ENCODE peak calls at places on chromosome 4, in six cellular contexts. N is upper lobe of left lung, B is A549, O is body of pancreas, L is lung, X is IMR-90. E is an unnamed sample. For H3K4me1, the result is how much of the 10 kb centered on the place peaks cover.

GRCh38 chr4:86235549-86235948 is 124.3 kb downstream of the MAPK10 start:
- DNase-seq in N (no peak), B (no peak), O (no peak), L (no peak), X (no peak), E (no peak)

GRCh38 chr4:139643042-139643895 is 22.4 kb upstream of the MGST2 start:
- DNase-seq in N (no peak), B (no peak), O (no peak), L (no peak), X (no peak), E (no peak)

GRCh38 chr4:53863731-53864130 is 200.7 kb downstream of the CHIC2 start:
- DNase-seq in N (no peak), B (no peak), O (no peak), L (no peak), X (no peak), E (no peak)

GRCh38 chr4:8737601-8738279 is 133.9 kb downstream of the HMX1 start:
- DNase-seq in N (peak), B (no peak), O (no peak), L (no peak), X (no peak), E (peak)

GRCh38 chr4:150583287-150584197 is 1.6 kb downstream of the MAB21L2 start:
- DNase-seq in N (peak), B (no peak), O (no peak), L (no peak), X (peak), E (peak)

GRCh38 chr4:153594208-153594607 is 89.9 kb upstream of the TLR2 start:
- DNase-seq in N (no peak), B (no peak), O (no peak), L (no peak), X (peak), E (no peak)

GRCh38 chr4:36399762-36400353 is 118.4 kb downstream of the DTHD1 start:
- DNase-seq in N (no peak), B (no peak), O (peak), L (no peak), X (no peak), E (no peak)

GRCh38 chr4:33606951-33607350 is 2637.4 kb downstream of the ARAP2 start:
- DNase-seq in N (no peak), B (no peak), O (no peak), L (no peak), X (no peak), E (no peak)

GRCh38 chr4:98448923-98449322 is 187.7 kb downstream of the RAP1GDS1 start:
- DNase-seq in N (peak), B (no peak), O (no peak), L (no peak), X (no peak), E (no peak)

GRCh38 chr4:89301902-89302301 is 5.7 kb downstream of the GPRIN3 start:
- DNase-seq in N (no peak), B (no peak), O (no peak), L (no peak), X (no peak), E (no peak)

GRCh38 chr4:151455212-151455611 is 46.2 kb downstream of the FHIP1A start:
- DNase-seq in N (no peak), B (no peak), O (no peak), L (no peak), X (no peak), E (no peak)

GRCh38 chr4:10006604-10007435 is 14.5 kb downstream of the SLC2A9 start:
- DNase-seq in N (peak), B (peak), O (peak), L (peak), X (no peak), E (peak)

GRCh38 chr4:89314291-89314690 is 6.7 kb upstream of the GPRIN3 start:
- DNase-seq in N (no peak), B (no peak), O (no peak), L (no peak), X (no peak), E (no peak)

GRCh38 chr4:6556263-6556662 is 18.7 kb upstream of the MAN2B2 start:
- DNase-seq in N (no peak), B (no peak), O (no peak), L (no peak), X (no peak), E (no peak)
- H3K27ac ChIP-seq in N (no peak), B (no peak), O (no peak), L (no peak), X (no peak), E (no peak)

DNA sequence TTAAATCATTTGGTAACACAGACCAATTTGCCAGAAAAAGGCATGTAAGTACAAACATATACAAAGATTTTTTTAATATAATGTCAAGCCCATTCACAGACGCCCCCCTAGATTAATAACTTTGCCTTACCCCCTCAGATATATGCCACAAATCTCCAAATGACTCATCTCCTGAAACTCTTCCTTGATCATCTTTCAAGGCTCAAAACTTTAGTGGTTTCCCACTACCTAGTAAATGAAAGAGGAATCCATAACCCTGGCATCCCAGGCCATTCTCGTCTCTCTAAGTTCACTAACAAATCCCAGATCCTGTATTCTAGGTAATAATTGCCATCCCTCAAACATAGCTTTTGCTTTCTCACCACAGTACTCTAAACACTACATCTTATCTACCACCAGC is 61.9 kb downstream of the PRSS12 start:
- DNase-seq in N (no peak), B (no peak), O (no peak), L (no peak), X (peak), E (no peak)
- H3K4me1 ChIP-seq in N (under half), B (under half), O (under half), L (under half), X (under half), E (under half)

DNA sequence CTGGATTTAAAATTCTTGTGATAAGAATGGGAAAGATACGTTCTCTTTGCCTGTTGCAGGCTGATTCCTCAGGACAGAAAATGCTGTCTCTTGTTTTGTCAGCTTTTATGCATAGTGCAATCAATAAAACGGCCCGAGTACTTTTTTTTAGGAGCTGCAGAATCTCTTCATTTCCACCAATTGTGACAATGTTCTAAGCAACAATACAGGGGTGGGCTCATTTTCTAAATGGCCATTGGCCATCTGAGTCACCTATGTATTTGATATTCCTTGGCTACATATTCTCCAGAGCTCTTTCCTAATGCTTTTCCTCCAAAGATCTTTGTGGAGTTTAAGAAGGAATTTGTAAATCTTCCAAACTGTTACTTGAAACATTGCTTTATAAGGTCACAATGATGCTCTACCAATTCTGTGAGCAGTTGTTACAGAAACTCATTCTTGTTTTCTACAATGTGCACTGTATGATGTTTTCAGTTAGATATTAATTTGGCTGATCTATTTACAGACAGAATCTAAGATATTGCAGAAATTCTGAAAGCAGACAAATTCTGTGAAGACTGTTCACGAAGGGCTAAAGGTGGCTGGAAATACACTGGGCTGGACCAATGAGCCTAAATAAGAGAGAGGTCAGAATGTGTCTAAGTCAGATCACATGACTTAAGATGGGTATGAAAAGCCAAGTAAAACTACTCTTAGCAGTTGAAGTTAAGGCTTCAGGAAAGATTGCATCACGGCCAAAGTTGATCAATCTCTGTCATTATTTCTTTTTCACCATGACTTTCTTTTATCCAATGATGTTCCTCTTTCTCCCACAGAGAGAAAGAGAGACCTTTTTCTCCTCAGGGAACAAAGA is 33.4 kb downstream of the TAPT1 start:
- DNase-seq in N (no peak), B (no peak), O (no peak), L (no peak), X (no peak), E (no peak)
- H3K27ac ChIP-seq in N (no peak), B (no peak), O (no peak), L (no peak), X (no peak), E (no peak)

DNA sequence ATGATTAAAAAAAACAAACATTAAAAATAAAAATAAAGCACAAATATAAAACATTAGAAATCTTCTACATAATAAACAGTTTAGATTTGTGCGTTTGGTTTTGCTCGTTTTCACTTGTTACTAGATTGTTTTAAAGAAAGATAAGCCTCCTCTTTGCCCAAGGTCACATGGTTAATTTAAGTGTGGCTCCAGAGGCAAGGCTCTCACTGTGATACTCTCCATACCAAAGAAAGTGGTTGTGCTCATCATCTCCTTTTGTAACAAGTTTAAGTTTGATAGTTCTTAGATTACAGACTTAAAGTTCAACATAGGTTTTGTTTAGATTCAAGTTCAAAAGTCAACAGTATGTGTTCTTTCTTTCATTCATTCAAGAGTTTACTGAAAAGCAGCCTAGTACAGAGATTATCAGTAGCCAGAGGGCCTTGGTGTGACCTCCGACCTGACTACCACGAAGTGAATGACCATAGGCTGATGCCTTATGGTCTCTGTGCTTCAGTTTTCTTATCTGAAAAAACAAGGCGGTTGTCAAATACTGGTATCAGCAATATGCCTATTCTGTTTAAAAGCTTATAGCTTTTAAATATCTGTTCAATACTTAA is 133.2 kb downstream of the ZAR1 start:
- DNase-seq in N (no peak), B (no peak), O (no peak), L (no peak), X (no peak), E (no peak)
- H3K4me1 ChIP-seq in N (under half), B (under half), O (under half), L (under half), X (under half), E (under half)

GRCh38 chr4:48454591-48454990 is 28.6 kb upstream of the SLC10A4 start:
- DNase-seq in N (no peak), B (no peak), O (no peak), L (no peak), X (no peak), E (no peak)
- H3K27ac ChIP-seq in N (no peak), B (no peak), O (no peak), L (no peak), X (no peak), E (no peak)

GRCh38 chr4:61400446-61400845 is 200.3 kb downstream of the ADGRL3 start:
- DNase-seq in N (no peak), B (no peak), O (no peak), L (no peak), X (no peak), E (no peak)

GRCh38 chr4:61401771-61402170 is 201.6 kb downstream of the ADGRL3 start:
- DNase-seq in N (no peak), B (no peak), O (no peak), L (no peak), X (no peak), E (no peak)

GRCh38 chr4:61395754-61396153 is 195.6 kb downstream of the ADGRL3 start:
- DNase-seq in N (no peak), B (no peak), O (no peak), L (no peak), X (no peak), E (no peak)

DNA sequence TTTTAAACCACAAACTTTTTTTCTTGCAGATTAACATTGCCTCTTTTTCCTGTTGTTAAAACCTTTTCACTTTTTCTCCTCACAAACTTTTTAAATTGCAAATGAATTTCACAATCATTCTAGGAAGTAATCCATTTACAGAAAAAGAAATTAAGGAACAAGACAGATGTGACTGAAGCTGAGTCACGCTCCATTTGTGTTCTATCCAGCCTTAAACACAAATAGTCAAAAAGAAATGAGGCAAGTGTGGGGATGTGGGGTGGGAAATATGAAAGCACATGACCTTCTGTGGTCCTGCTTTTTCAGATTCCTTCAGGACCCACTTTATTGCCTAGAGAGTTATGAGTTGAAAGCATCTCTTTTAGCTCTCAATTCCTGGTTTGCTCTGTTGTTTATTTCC is 197.0 kb downstream of the ADGRL3 start:
- DNase-seq in N (no peak), B (no peak), O (no peak), L (no peak), X (peak), E (no peak)
- H3K4me1 ChIP-seq in N (under half), B (under half), O (under half), L (under half), X (under half), E (under half)

DNA sequence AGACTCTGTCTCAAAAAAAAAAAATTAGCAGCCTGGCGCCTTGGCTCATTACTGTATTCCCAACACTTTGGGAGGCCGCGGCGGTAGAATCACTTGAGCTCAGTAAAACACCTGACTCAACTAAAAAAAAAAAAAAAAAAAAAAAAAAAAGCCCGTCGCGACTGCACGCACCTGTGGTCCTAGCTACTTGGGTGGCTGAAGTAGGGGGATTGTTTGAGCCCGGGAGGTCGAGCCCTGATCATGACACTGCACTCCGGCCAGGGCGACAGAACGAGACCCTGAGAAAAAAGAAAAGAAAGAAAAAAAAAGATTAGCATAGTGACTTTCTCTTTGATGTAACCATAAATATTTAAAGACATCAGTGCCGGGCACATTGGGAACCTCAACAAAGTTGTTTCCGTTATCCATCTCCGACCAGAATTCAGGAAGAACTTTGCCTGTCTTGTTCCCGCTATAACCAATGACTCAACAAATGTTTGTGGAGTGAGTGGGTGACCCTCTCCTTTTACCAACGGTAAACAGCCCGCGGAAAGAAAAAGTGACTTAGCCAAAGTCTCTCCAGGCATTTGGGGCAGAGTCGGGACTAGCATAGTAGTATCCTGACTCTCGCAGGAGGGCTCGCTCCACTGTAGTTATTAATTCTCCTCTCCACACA is 553 bp upstream of the MED28 start:
- DNase-seq in N (peak), B (no peak), O (peak), L (peak), X (peak), E (peak)
- H3K27ac ChIP-seq in N (peak), B (peak), O (peak), L (peak), X (peak), E (peak)

GRCh38 chr4:156775803-156776202 is 195.8 kb downstream of the PDGFC start:
- DNase-seq in N (peak), B (no peak), O (no peak), L (no peak), X (no peak), E (no peak)

GRCh38 chr4:156778093-156778492 is 193.5 kb downstream of the PDGFC start:
- DNase-seq in N (no peak), B (no peak), O (no peak), L (no peak), X (peak), E (no peak)

GRCh38 chr4:156779774-156780173 is 191.8 kb downstream of the PDGFC start:
- DNase-seq in N (no peak), B (no peak), O (no peak), L (no peak), X (peak), E (no peak)

GRCh38 chr4:156779046-156779445 is 192.6 kb downstream of the PDGFC start:
- DNase-seq in N (no peak), B (no peak), O (no peak), L (no peak), X (peak), E (no peak)

DNA sequence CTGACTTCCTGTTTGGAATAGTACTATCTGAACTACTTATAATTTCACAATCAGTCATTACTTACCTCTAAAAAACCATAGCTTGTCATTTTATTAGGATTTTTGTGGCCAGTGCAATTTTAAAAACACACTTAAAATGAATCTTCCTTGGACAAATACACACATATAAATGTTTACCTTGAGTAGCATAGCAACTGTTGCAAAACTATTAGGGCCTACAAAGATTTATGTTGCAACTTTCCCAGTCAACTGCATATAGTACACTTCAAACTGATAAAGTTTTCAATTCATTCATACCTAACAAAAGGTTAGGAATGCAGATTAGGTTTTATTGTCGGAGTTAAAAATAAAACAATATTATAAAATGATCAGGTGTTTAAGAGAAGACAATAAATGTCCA is 193.0 kb downstream of the PDGFC start:
- DNase-seq in N (no peak), B (no peak), O (no peak), L (no peak), X (peak), E (no peak)
- H3K4me1 ChIP-seq in N (under half), B (under half), O (under half), L (under half), X (under half), E (under half)